ENCODE peak calls at places on chromosomes 2 and 18, in eight cellular contexts. E, N, J, O, K, L, C and R are unnamed samples.

GRCh38 chr2:120360307-120360855 is 14.4 kb downstream of the INHBB start:
- DNase-seq in K (peak; percentile 27), O (no peak), J (no peak), E (no peak), N (peak; percentile 49), L (no peak), C (no peak), R (no peak)

GRCh38 chr2:9752441-9753275 is 90.6 kb upstream of the TAF1B start:
- DNase-seq in E (no peak), J (peak; percentile 18), C (peak; percentile 93), L (no peak), N (peak; percentile 80), O (peak; percentile 71), K (no peak), R (peak; percentile 93)

GRCh38 chr2:113877651-113878594 is 12.0 kb upstream of the ACTR3 start:
- DNase-seq in E (no peak), J (no peak), C (no peak), L (no peak), K (no peak), N (peak; percentile 74), O (no peak), R (no peak)

GRCh38 chr2:23379220-23379695 is 5.7 kb upstream of the KLHL29 start:
- DNase-seq in K (no peak), J (no peak), L (no peak), E (no peak), C (no peak), N (no peak), O (peak; percentile 28), R (no peak)

GRCh38 chr2:12619975-12620374 is 96.8 kb upstream of the TRIB2 start:
- DNase-seq in L (peak; percentile 79), K (peak; percentile 80), J (no peak), O (no peak), E (no peak), C (no peak), N (peak; percentile 92), R (peak; percentile 42)

GRCh38 chr18:36627616-36628015 is 201.2 kb downstream of the TPGS2 start:
- DNase-seq in L (no peak), K (no peak), N (peak; percentile 7), E (no peak), O (no peak), J (no peak), C (no peak), R (no peak)

GRCh38 chr18:9615280-9615797 is 980 bp upstream of the PPP4R1 start:
- DNase-seq in N (no peak), K (no peak), E (no peak), C (no peak), O (no peak), J (no peak), L (no peak), R (no peak)

GRCh38 chr2:186691900-186692299 is 2.0 kb upstream of the FAM171B start:
- DNase-seq in E (no peak), L (no peak), K (no peak), N (no peak), C (no peak), O (no peak), J (no peak), R (no peak)

DNA sequence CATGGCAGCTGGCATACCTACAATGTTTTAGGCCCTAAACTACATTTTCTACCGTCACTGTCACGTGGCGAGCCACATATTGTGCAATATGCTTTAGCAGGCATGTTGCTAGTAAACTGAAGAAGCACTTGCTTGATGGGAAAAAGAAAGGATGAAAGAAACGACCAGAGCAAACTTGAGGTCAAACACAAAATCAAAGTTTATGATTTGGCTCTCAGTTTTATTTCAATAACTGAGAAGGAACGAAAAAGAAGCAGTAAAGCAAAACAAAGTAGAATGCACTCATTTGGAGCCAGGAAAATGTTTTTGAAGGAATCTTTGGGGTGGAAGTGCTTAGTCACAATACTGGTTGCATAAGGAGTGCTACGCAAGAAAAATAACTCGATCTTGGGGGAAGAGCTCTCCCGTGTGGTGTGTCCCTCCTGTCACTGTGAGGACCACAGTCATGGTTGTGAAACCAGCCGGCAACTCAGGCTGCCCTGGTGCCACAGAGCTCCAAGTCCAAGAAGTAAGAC is 349.8 kb downstream of the RBM43 start:
- DNase-seq in J (no peak), K (peak; percentile 93), C (peak; percentile 12), L (peak; percentile 61), O (no peak), E (peak; percentile 30), N (peak; percentile 98), R (no peak)
- TF ChIP-seq CTCF in J (no peak), K (peak; percentile 52), C (peak; percentile 30), L (peak; percentile 13), O (no peak), E (peak; percentile 20), N (no peak), R (no peak)

GRCh38 chr2:200377774-200378336 is 71.4 kb downstream of the SPATS2L start:
- DNase-seq in C (no peak), N (no peak), L (no peak), J (no peak), O (no peak), E (no peak), K (no peak), R (no peak)

GRCh38 chr2:200373196-200373595 is 66.7 kb downstream of the SPATS2L start:
- DNase-seq in J (no peak), K (no peak), N (peak; percentile 28), E (no peak), C (no peak), L (no peak), O (no peak), R (no peak)

GRCh38 chr2:200376422-200377142 is 70.1 kb downstream of the SPATS2L start:
- DNase-seq in J (no peak), L (no peak), N (no peak), C (no peak), O (no peak), K (peak; percentile 52), E (no peak), R (peak; percentile 18)

GRCh38 chr2:200377143-200377773 is 70.8 kb downstream of the SPATS2L start:
- DNase-seq in O (no peak), N (no peak), K (no peak), L (no peak), C (no peak), J (no peak), E (no peak), R (no peak)

GRCh38 chr2:200373973-200374416 is 67.5 kb downstream of the SPATS2L start:
- DNase-seq in L (no peak), N (no peak), C (no peak), J (peak; percentile 36), O (peak; percentile 41), E (no peak), K (no peak), R (peak; percentile 58)
- TF ChIP-seq CTCF in L (no peak), N (no peak), C (no peak), J (no peak), O (no peak), E (no peak), K (no peak), R (no peak)

GRCh38 chr18:50658601-50659000 is 98.7 kb downstream of the MAPK4 start:
- DNase-seq in L (no peak), E (no peak), K (no peak), C (no peak), J (no peak), O (no peak), N (no peak), R (no peak)

GRCh38 chr18:50661013-50661412 is 101.1 kb downstream of the MAPK4 start:
- DNase-seq in K (no peak), L (no peak), N (no peak), E (no peak), J (no peak), C (no peak), O (no peak), R (no peak)

GRCh38 chr18:50662177-50662576 is 102.3 kb downstream of the MAPK4 start:
- DNase-seq in K (no peak), E (no peak), O (peak; percentile 37), L (no peak), C (no peak), J (no peak), N (peak; percentile 22), R (no peak)

GRCh38 chr18:50656841-50657470 is 97.1 kb downstream of the MAPK4 start:
- DNase-seq in N (no peak), L (no peak), E (no peak), O (no peak), K (no peak), C (no peak), J (no peak), R (no peak)

DNA sequence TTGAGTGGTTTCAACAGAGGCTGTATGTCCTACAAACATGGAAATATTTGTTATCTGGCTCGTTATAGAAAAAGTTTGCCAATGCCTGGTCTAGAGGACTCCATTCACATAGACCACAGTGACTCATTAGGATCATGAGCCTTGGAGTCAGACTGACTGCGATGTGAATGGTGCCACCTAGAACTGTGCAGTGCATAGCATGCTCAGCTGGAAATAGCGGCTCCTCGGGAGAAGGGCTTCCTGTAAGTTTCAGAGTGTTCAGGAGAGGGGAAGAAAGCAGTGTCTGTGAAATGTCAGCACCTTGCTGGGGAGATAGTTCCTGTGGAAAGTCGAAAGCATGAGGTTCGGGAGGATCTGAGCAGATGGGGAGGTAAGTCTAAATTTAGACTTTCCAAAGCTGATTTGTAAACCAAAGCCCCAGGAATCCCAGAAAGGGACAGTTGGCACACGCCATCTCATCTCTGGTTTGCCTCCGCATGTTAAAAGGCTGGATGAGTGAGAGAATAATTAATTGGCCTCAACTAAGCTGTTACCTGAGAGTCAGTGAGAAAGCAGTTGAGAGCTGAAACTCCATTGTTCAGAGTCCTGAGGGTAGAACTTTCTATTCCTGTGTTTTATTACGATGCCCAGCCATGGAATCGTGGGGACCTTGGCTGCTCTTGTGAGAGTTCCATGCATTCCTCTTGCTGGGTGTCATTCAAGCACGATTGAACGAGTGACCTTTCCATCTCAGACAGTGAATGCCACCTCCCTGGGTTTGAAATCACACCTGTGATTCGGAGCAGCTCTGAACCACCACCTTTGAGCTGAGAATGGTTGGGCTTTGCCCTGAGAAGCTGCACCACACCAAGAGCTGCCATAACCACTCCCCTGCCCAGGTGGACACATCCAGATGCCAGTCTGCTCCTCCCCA is 99.5 kb downstream of the MAPK4 start:
- DNase-seq in L (no peak), C (peak; percentile 16), N (peak; percentile 33), O (no peak), E (no peak), K (no peak), J (no peak), R (no peak)
- TF ChIP-seq CTCF in L (no peak), C (no peak), N (no peak), O (no peak), E (no peak), K (no peak), J (no peak), R (no peak)

GRCh38 chr2:230864122-230864604 is 579 bp upstream of the ITM2C start:
- DNase-seq in L (no peak), C (no peak), O (no peak), K (no peak), N (no peak), J (no peak), E (no peak), R (no peak)

GRCh38 chr2:230865766-230866703 is 1.3 kb downstream of the ITM2C start:
- DNase-seq in E (peak; percentile 54), L (no peak), K (no peak), C (no peak), J (peak; percentile 44), N (no peak), O (no peak), R (peak; percentile 61)

GRCh38 chr2:230865324-230865765 is 603 bp downstream of the ITM2C start:
- DNase-seq in N (no peak), E (no peak), J (no peak), L (no peak), K (no peak), O (no peak), C (no peak), R (peak; percentile 41)

GRCh38 chr2:230863442-230864121 is 1.2 kb upstream of the ITM2C start:
- DNase-seq in C (no peak), N (no peak), O (no peak), J (no peak), E (no peak), K (no peak), L (no peak), R (no peak)

DNA sequence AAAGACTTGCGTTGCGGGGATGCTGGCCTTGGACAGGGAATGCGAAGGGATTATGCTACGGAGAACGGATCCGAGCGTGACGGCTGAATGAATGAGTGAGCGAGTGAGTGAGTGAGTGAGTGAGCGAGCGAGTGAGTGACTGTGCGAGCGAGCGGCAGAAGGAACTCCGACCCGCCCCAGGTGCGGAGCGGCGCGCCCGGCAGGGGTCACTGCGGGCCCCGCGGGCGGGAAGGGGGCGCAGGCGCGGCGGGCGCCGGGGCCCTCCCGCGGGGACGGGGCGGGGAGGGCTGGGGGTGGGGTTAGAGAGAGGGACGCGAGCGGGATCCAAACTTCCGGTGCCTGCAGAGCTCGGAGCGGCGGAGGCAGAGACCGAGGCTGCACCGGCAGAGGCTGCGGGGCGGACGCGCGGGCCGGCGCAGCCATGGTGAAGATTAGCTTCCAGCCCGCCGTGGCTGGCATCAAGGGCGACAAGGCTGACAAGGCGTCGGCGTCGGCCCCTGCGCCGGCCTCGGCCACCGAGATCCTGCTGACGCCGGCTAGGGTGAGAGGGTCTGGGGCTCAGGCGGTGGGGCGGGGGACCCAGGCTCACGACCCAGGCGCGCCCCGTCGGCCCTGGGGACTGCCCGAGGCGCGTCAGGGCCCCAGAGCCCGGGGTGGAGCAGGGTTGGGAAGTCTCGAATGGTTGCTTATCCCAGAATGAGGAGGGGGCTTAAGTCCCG is at the start of gene ITM2C:
- DNase-seq in L (no peak), C (peak; percentile 76), N (peak; percentile 51), O (peak; percentile 90), J (peak; percentile 83), E (peak; percentile 82), K (no peak), R (peak; percentile 82)
- TF ChIP-seq CTCF in L (peak; percentile 57), C (peak; percentile 69), N (peak; percentile 7), O (peak; percentile 58), J (peak; percentile 76), E (peak; percentile 36), K (peak; percentile 28), R (peak; percentile 13)